ENCODE peak calls at places on chromosomes 16 and 17, in five cellular contexts. One of them, this sample, is unnamed.

GRCh38 chr17:56597495-56597990 is 4.0 kb downstream of the NOG start:
- DNase-seq in pancreas: no peak
- DNase-seq in prostate gland: no peak
- DNase-seq in cardiac muscle cell: no peak
- DNase-seq in thoracic aorta: no peak
- DNase-seq in this sample: no peak

GRCh38 chr17:30332057-30332542 is 1.8 kb downstream of the TMIGD1 start:
- DNase-seq in pancreas: no peak
- DNase-seq in prostate gland: no peak
- DNase-seq in cardiac muscle cell: peak
- DNase-seq in thoracic aorta: no peak
- DNase-seq in this sample: no peak

GRCh38 chr17:31559647-31560501 is 168.4 kb downstream of the RAB11FIP4 start:
- DNase-seq in pancreas: peak
- DNase-seq in prostate gland: no peak
- DNase-seq in cardiac muscle cell: no peak
- DNase-seq in thoracic aorta: no peak
- DNase-seq in this sample: no peak

GRCh38 chr16:70693231-70693671 is 7.4 kb upstream of the MTSS2 start:
- DNase-seq in pancreas: no peak
- DNase-seq in prostate gland: no peak
- DNase-seq in cardiac muscle cell: no peak
- DNase-seq in thoracic aorta: no peak
- DNase-seq in this sample: no peak

GRCh38 chr17:78947235-78948153 is 22.3 kb upstream of the TIMP2 start:
- DNase-seq in pancreas: peak
- DNase-seq in prostate gland: no peak
- DNase-seq in cardiac muscle cell: peak
- DNase-seq in thoracic aorta: no peak
- DNase-seq in this sample: no peak

GRCh38 chr16:8998114-8998513 is 34.4 kb upstream of the USP7 start:
- DNase-seq in pancreas: no peak
- DNase-seq in prostate gland: no peak
- DNase-seq in cardiac muscle cell: peak
- DNase-seq in thoracic aorta: no peak
- DNase-seq in this sample: no peak

GRCh38 chr16:87464691-87465300 is 28.0 kb downstream of the ZCCHC14 start:
- DNase-seq in pancreas: peak
- DNase-seq in prostate gland: no peak
- DNase-seq in cardiac muscle cell: peak
- DNase-seq in thoracic aorta: peak
- DNase-seq in this sample: no peak

GRCh38 chr16:11327277-11328171 is 17.7 kb upstream of the RMI2 start:
- DNase-seq in pancreas: no peak
- DNase-seq in prostate gland: no peak
- DNase-seq in cardiac muscle cell: peak
- DNase-seq in thoracic aorta: no peak
- DNase-seq in this sample: no peak

GRCh38 chr16:2467301-2468141 is 3.6 kb upstream of the NTN3 start:
- DNase-seq in pancreas: peak
- DNase-seq in prostate gland: peak
- DNase-seq in cardiac muscle cell: peak
- DNase-seq in thoracic aorta: no peak
- DNase-seq in this sample: no peak

GRCh38 chr16:69150146-69150865 is 17.9 kb downstream of the UTP4 start:
- DNase-seq in pancreas: peak
- DNase-seq in prostate gland: peak
- DNase-seq in cardiac muscle cell: peak
- DNase-seq in thoracic aorta: peak
- DNase-seq in this sample: peak

GRCh38 chr17:4950757-4951204 is at the start of gene ENO3:
- DNase-seq in pancreas: peak
- DNase-seq in prostate gland: no peak
- DNase-seq in cardiac muscle cell: no peak
- DNase-seq in thoracic aorta: no peak
- DNase-seq in this sample: no peak

GRCh38 chr17:38922538-38923291 is 2.7 kb upstream of the LASP1NB start:
- DNase-seq in pancreas: peak
- DNase-seq in prostate gland: peak
- DNase-seq in cardiac muscle cell: peak
- DNase-seq in thoracic aorta: no peak
- DNase-seq in this sample: no peak

GRCh38 chr16:27759301-27759871 is 209.4 kb downstream of the KATNIP start:
- DNase-seq in pancreas: no peak
- DNase-seq in prostate gland: no peak
- DNase-seq in cardiac muscle cell: peak
- DNase-seq in thoracic aorta: no peak
- DNase-seq in this sample: no peak

GRCh38 chr17:9968881-9969280 is 63.8 kb upstream of the RCVRN start:
- DNase-seq in pancreas: no peak
- DNase-seq in prostate gland: no peak
- DNase-seq in cardiac muscle cell: peak
- DNase-seq in thoracic aorta: no peak
- DNase-seq in this sample: no peak

GRCh38 chr17:78351449-78352006 is 8.3 kb downstream of the SOCS3 start:
- DNase-seq in pancreas: peak
- DNase-seq in prostate gland: peak
- DNase-seq in cardiac muscle cell: peak
- DNase-seq in thoracic aorta: peak
- DNase-seq in this sample: no peak

GRCh38 chr16:74716355-74716754 is 15.7 kb upstream of the MLKL start:
- DNase-seq in pancreas: no peak
- DNase-seq in prostate gland: no peak
- DNase-seq in cardiac muscle cell: no peak
- DNase-seq in thoracic aorta: no peak
- DNase-seq in this sample: no peak

GRCh38 chr17:39943702-39944392 is 16.3 kb downstream of the LRRC3C start:
- DNase-seq in pancreas: no peak
- DNase-seq in prostate gland: no peak
- DNase-seq in cardiac muscle cell: no peak
- DNase-seq in thoracic aorta: no peak
- DNase-seq in this sample: no peak

GRCh38 chr17:44794699-44795413 is 35.2 kb downstream of the GJC1 start:
- DNase-seq in pancreas: no peak
- DNase-seq in prostate gland: no peak
- DNase-seq in cardiac muscle cell: peak
- DNase-seq in thoracic aorta: no peak
- DNase-seq in this sample: no peak

GRCh38 chr17:81277421-81277820 is 17.7 kb downstream of the SLC38A10 start:
- DNase-seq in pancreas: no peak
- DNase-seq in prostate gland: peak
- DNase-seq in cardiac muscle cell: peak
- DNase-seq in thoracic aorta: no peak
- DNase-seq in this sample: peak

GRCh38 chr16:71865173-71865863 is 18.7 kb downstream of the ZNF821 start:
- DNase-seq in pancreas: no peak
- DNase-seq in prostate gland: no peak
- DNase-seq in cardiac muscle cell: no peak
- DNase-seq in thoracic aorta: no peak
- DNase-seq in this sample: no peak

GRCh38 chr16:72060405-72060804 is 2.6 kb upstream of the HPR start:
- DNase-seq in pancreas: no peak
- DNase-seq in prostate gland: no peak
- DNase-seq in cardiac muscle cell: no peak
- DNase-seq in thoracic aorta: no peak
- DNase-seq in this sample: no peak

GRCh38 chr16:77317059-77317458 is 117.8 kb downstream of the ADAMTS18 start:
- DNase-seq in pancreas: no peak
- DNase-seq in prostate gland: no peak
- DNase-seq in cardiac muscle cell: no peak
- DNase-seq in thoracic aorta: no peak
- DNase-seq in this sample: no peak

GRCh38 chr17:30000001-30000754 is 58.7 kb downstream of the EFCAB5 start:
- DNase-seq in pancreas: no peak
- DNase-seq in prostate gland: no peak
- DNase-seq in cardiac muscle cell: no peak
- DNase-seq in thoracic aorta: no peak
- DNase-seq in this sample: no peak

GRCh38 chr16:89055313-89055712 is 38.3 kb upstream of the ACSF3 start:
- DNase-seq in pancreas: no peak
- DNase-seq in prostate gland: no peak
- DNase-seq in cardiac muscle cell: no peak
- DNase-seq in thoracic aorta: no peak
- DNase-seq in this sample: no peak

GRCh38 chr16:85444879-85445778 is 168.0 kb upstream of the GSE1 start:
- DNase-seq in pancreas: no peak
- DNase-seq in prostate gland: peak
- DNase-seq in cardiac muscle cell: no peak
- DNase-seq in thoracic aorta: no peak
- DNase-seq in this sample: no peak

GRCh38 chr16:29825145-29826044 is 5.1 kb downstream of the MVP start:
- DNase-seq in pancreas: peak
- DNase-seq in prostate gland: no peak
- DNase-seq in cardiac muscle cell: peak
- DNase-seq in thoracic aorta: no peak
- DNase-seq in this sample: no peak

GRCh38 chr16:75485230-75486013 is 9.8 kb downstream of the CHST6 start:
- DNase-seq in pancreas: no peak
- DNase-seq in prostate gland: no peak
- DNase-seq in cardiac muscle cell: no peak
- DNase-seq in thoracic aorta: no peak
- DNase-seq in this sample: no peak

DNA sequence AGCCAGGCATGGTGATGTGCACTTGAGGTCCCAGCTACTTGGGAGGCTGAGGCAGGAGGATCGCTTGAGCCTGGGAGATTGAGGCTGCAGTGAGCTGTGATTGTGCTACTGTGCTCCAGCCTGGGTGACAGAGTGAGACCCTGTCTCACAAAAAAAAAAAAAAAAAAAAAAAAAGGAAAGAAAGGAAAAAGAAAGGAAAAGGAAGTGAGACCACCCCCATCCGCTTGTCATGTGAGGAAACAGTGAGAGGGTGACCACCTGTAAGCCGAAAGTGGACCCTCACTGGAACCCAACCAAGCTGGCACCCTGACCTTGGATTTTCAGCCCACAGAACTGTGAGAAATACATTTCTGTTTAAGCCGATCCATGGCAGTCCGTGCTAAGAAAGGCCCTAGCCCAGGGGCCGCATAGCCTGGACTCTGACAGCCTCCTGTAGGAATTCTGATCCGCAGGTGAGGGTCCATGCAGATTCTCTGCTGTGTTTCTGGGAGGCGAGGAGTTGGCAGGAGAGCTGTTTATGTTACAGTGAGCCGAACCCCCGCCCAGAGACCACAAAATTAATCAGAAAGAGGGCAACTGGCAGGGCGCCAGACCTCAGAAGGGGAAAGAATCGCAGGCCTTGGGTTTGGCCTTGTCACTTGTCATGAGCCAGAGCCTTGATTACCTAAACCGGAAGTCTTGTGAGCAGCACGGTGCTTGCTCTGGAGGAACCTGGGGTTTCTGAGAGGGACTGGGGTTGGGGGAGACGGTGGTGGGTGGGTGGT is 938 bp downstream of the SGSH start:
- DNase-seq in pancreas: peak
- DNase-seq in prostate gland: peak
- DNase-seq in cardiac muscle cell: peak
- DNase-seq in thoracic aorta: peak
- DNase-seq in this sample: peak
- H3K4me3 ChIP-seq in pancreas: peak
- H3K4me3 ChIP-seq in prostate gland: peak
- H3K4me3 ChIP-seq in cardiac muscle cell: peak
- H3K4me3 ChIP-seq in thoracic aorta: peak
- H3K4me3 ChIP-seq in this sample: peak

GRCh38 chr17:2897605-2898004 is 101.4 kb downstream of the RAP1GAP2 start:
- DNase-seq in pancreas: peak
- DNase-seq in prostate gland: no peak
- DNase-seq in cardiac muscle cell: no peak
- DNase-seq in thoracic aorta: no peak
- DNase-seq in this sample: no peak

GRCh38 chr17:2900842-2901241 is 104.6 kb downstream of the RAP1GAP2 start:
- DNase-seq in pancreas: no peak
- DNase-seq in prostate gland: no peak
- DNase-seq in cardiac muscle cell: no peak
- DNase-seq in thoracic aorta: no peak
- DNase-seq in this sample: no peak

GRCh38 chr17:2901582-2901981 is 105.3 kb downstream of the RAP1GAP2 start:
- DNase-seq in pancreas: peak
- DNase-seq in prostate gland: no peak
- DNase-seq in cardiac muscle cell: no peak
- DNase-seq in thoracic aorta: no peak
- DNase-seq in this sample: no peak

GRCh38 chr17:2898255-2898926 is 102.2 kb downstream of the RAP1GAP2 start:
- DNase-seq in pancreas: peak
- DNase-seq in prostate gland: no peak
- DNase-seq in cardiac muscle cell: no peak
- DNase-seq in thoracic aorta: no peak
- DNase-seq in this sample: no peak

GRCh38 chr17:2899911-2900310 is 103.7 kb downstream of the RAP1GAP2 start:
- DNase-seq in pancreas: peak
- DNase-seq in prostate gland: no peak
- DNase-seq in cardiac muscle cell: no peak
- DNase-seq in thoracic aorta: no peak
- DNase-seq in this sample: no peak
- TF ChIP-seq CTCF in pancreas: no peak
- TF ChIP-seq CTCF in prostate gland: no peak
- TF ChIP-seq CTCF in cardiac muscle cell: no peak
- TF ChIP-seq CTCF in thoracic aorta: no peak
- TF ChIP-seq CTCF in this sample: no peak

GRCh38 chr16:65532218-65532617 is 410.4 kb upstream of the CDH11 start:
- DNase-seq in pancreas: no peak
- DNase-seq in prostate gland: no peak
- DNase-seq in cardiac muscle cell: no peak
- DNase-seq in thoracic aorta: no peak
- DNase-seq in this sample: no peak

GRCh38 chr16:65532846-65533245 is 411.0 kb upstream of the CDH11 start:
- DNase-seq in pancreas: no peak
- DNase-seq in prostate gland: no peak
- DNase-seq in cardiac muscle cell: no peak
- DNase-seq in thoracic aorta: no peak
- DNase-seq in this sample: no peak

GRCh38 chr16:65531475-65531874 is 409.6 kb upstream of the CDH11 start:
- DNase-seq in pancreas: no peak
- DNase-seq in prostate gland: no peak
- DNase-seq in cardiac muscle cell: no peak
- DNase-seq in thoracic aorta: no peak
- DNase-seq in this sample: no peak

GRCh38 chr16:65537336-65537735 is 415.5 kb upstream of the CDH11 start:
- DNase-seq in pancreas: no peak
- DNase-seq in prostate gland: no peak
- DNase-seq in cardiac muscle cell: no peak
- DNase-seq in thoracic aorta: no peak
- DNase-seq in this sample: no peak

GRCh38 chr16:65534121-65534528 is 412.3 kb upstream of the CDH11 start:
- DNase-seq in pancreas: no peak
- DNase-seq in prostate gland: no peak
- DNase-seq in cardiac muscle cell: peak
- DNase-seq in thoracic aorta: no peak
- DNase-seq in this sample: no peak
- H3K4me3 ChIP-seq in pancreas: no peak
- H3K4me3 ChIP-seq in prostate gland: no peak
- H3K4me3 ChIP-seq in cardiac muscle cell: no peak
- H3K4me3 ChIP-seq in thoracic aorta: no peak
- H3K4me3 ChIP-seq in this sample: no peak

DNA sequence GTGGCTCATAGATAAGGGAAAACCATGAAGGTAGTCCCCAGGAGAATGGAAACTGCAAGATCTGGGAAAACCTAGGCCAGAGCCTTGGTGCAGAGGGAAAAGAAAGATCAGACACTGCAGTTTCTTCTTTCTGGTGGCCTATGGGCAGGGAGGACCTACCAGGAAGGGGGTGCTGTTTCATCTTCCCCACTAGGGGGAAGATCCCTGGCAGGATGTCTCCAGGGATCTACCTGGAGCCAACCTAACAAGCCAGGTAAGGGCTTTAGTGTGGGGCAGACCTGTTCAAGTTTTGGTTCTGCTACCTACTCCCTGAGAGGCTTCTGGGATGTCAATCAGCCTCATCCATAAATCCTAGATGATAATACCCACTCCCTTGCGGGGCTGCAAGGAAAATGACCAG is 21.4 kb downstream of the TOM1L2 start:
- DNase-seq in pancreas: no peak
- DNase-seq in prostate gland: no peak
- DNase-seq in cardiac muscle cell: no peak
- DNase-seq in thoracic aorta: no peak
- DNase-seq in this sample: no peak
- TF ChIP-seq CTCF in pancreas: no peak
- TF ChIP-seq CTCF in prostate gland: no peak
- TF ChIP-seq CTCF in cardiac muscle cell: peak
- TF ChIP-seq CTCF in thoracic aorta: no peak
- TF ChIP-seq CTCF in this sample: no peak

This sample was measured in LNCaP clone FGC.